ENCODE peak calls at places on chromosome 1, in five cellular contexts. Q, H, U, T and M are unnamed samples.

GRCh38 chr1:1578371-1578940 is 3.8 kb upstream of the SSU72 start:
- DNase-seq in Q (no peak), H (no peak), U (no peak), T (no peak), M (no peak)

GRCh38 chr1:18951818-18952391 is 4.6 kb downstream of the IFFO2 start:
- DNase-seq in Q (no peak), H (peak), U (no peak), T (peak), M (no peak)

GRCh38 chr1:227465256-227465655 is 98.1 kb upstream of the ZNF678 start:
- DNase-seq in Q (peak), H (no peak), U (no peak), T (no peak), M (no peak)

GRCh38 chr1:100455478-100456072 is 82.4 kb upstream of the GPR88 start:
- DNase-seq in Q (no peak), H (no peak), U (no peak), T (peak), M (no peak)

GRCh38 chr1:221449801-221450470 is 292.0 kb downstream of the DUSP10 start:
- DNase-seq in Q (no peak), H (no peak), U (no peak), T (no peak), M (no peak)

GRCh38 chr1:41650176-41650519 is 165.7 kb upstream of the EDN2 start:
- DNase-seq in Q (no peak), H (no peak), U (peak), T (peak), M (no peak)

GRCh38 chr1:22527555-22528296 is 35.6 kb upstream of the EPHA8 start:
- DNase-seq in Q (peak), H (no peak), U (no peak), T (peak), M (no peak)

GRCh38 chr1:96372881-96373280 is 348.7 kb upstream of the PTBP2 start:
- DNase-seq in Q (no peak), H (no peak), U (no peak), T (no peak), M (no peak)

GRCh38 chr1:152252157-152252556 is 28.2 kb upstream of the HRNR start:
- DNase-seq in Q (no peak), H (no peak), U (no peak), T (no peak), M (no peak)

GRCh38 chr1:81305997-81306452 is 494.7 kb upstream of the ADGRL2 start:
- DNase-seq in Q (peak), H (no peak), U (no peak), T (peak), M (no peak)